ENCODE peak calls at places on chromosomes 1 and 21, in seven cellular contexts. One of them, this sample, is unnamed.

GRCh38 chr1:21801100-21801499 is 11.0 kb upstream of the LDLRAD2 start:
- DNase-seq in SK-N-SH: no peak
- DNase-seq in GM12878: no peak
- DNase-seq in K562: no peak
- DNase-seq in H1: no peak
- DNase-seq in HepG2: no peak
- DNase-seq in HCT116: no peak
- DNase-seq in this sample: no peak

GRCh38 chr1:63920154-63921117 is 146.6 kb downstream of the ROR1 start:
- DNase-seq in K562: peak; percentile 1
- DNase-seq in HCT116: no peak
- DNase-seq in GM12878: no peak
- DNase-seq in HepG2: no peak
- DNase-seq in H1: no peak
- DNase-seq in SK-N-SH: no peak
- DNase-seq in this sample: no peak

GRCh38 chr1:17075470-17076255 is 21.8 kb upstream of the SDHB start:
- DNase-seq in SK-N-SH: no peak
- DNase-seq in H1: peak; percentile 19
- DNase-seq in HCT116: peak; percentile 18
- DNase-seq in HepG2: peak; percentile 37
- DNase-seq in GM12878: no peak
- DNase-seq in K562: peak; percentile 57
- DNase-seq in this sample: no peak

GRCh38 chr1:42165511-42166210 is 1.1 kb upstream of the GUCA2A start:
- DNase-seq in HCT116: peak; percentile 38
- DNase-seq in H1: no peak
- DNase-seq in K562: no peak
- DNase-seq in HepG2: peak; percentile 87
- DNase-seq in GM12878: no peak
- DNase-seq in SK-N-SH: peak; percentile 76
- DNase-seq in this sample: peak; percentile 91

GRCh38 chr1:119367332-119368124 is 1.1 kb upstream of the HAO2 start:
- DNase-seq in K562: peak; percentile 27
- DNase-seq in HCT116: peak; percentile 27
- DNase-seq in GM12878: no peak
- DNase-seq in HepG2: peak; percentile 53
- DNase-seq in SK-N-SH: peak; percentile 35
- DNase-seq in H1: no peak
- DNase-seq in this sample: peak; percentile 21

GRCh38 chr1:13828454-13829151 is 128.6 kb downstream of the PRDM2 start:
- DNase-seq in HCT116: peak; percentile 43
- DNase-seq in SK-N-SH: peak; percentile 67
- DNase-seq in GM12878: no peak
- DNase-seq in H1: peak; percentile 65
- DNase-seq in K562: peak; percentile 64
- DNase-seq in HepG2: peak; percentile 23
- DNase-seq in this sample: no peak

GRCh38 chr1:91846007-91846620 is 39.8 kb downstream of the TGFBR3 start:
- DNase-seq in K562: peak; percentile 62
- DNase-seq in HepG2: peak; percentile 74
- DNase-seq in SK-N-SH: no peak
- DNase-seq in H1: no peak
- DNase-seq in GM12878: no peak
- DNase-seq in HCT116: no peak
- DNase-seq in this sample: peak; percentile 29

GRCh38 chr1:92975551-92976232 is 14.4 kb upstream of the DIPK1A start:
- DNase-seq in HCT116: no peak
- DNase-seq in SK-N-SH: no peak
- DNase-seq in GM12878: peak; percentile 97
- DNase-seq in HepG2: no peak
- DNase-seq in K562: no peak
- DNase-seq in H1: no peak
- DNase-seq in this sample: no peak

GRCh38 chr1:107198581-107198980 is 57.7 kb downstream of the NTNG1 start:
- DNase-seq in K562: no peak
- DNase-seq in HCT116: no peak
- DNase-seq in H1: no peak
- DNase-seq in HepG2: no peak
- DNase-seq in GM12878: no peak
- DNase-seq in SK-N-SH: no peak
- DNase-seq in this sample: no peak

GRCh38 chr1:198125995-198126758 is 30.6 kb upstream of the NEK7 start:
- DNase-seq in H1: no peak
- DNase-seq in GM12878: no peak
- DNase-seq in SK-N-SH: no peak
- DNase-seq in HepG2: peak; percentile 25
- DNase-seq in HCT116: no peak
- DNase-seq in K562: no peak
- DNase-seq in this sample: peak; percentile 72

GRCh38 chr1:213179784-213180183 is 128.7 kb downstream of the RPS6KC1 start:
- DNase-seq in HCT116: no peak
- DNase-seq in SK-N-SH: no peak
- DNase-seq in HepG2: no peak
- DNase-seq in GM12878: no peak
- DNase-seq in K562: no peak
- DNase-seq in H1: no peak
- DNase-seq in this sample: no peak

GRCh38 chr1:198160946-198161614 is 4.3 kb downstream of the NEK7 start:
- DNase-seq in K562: no peak
- DNase-seq in SK-N-SH: no peak
- DNase-seq in H1: no peak
- DNase-seq in GM12878: no peak
- DNase-seq in HepG2: no peak
- DNase-seq in HCT116: no peak
- DNase-seq in this sample: no peak

GRCh38 chr1:86848654-86849053 is 65.3 kb downstream of the SELENOF start:
- DNase-seq in SK-N-SH: no peak
- DNase-seq in GM12878: no peak
- DNase-seq in H1: no peak
- DNase-seq in HepG2: no peak
- DNase-seq in K562: no peak
- DNase-seq in HCT116: no peak
- DNase-seq in this sample: no peak

GRCh38 chr21:46346296-46347202 is 22.6 kb downstream of the PCNT start:
- DNase-seq in HepG2: no peak
- DNase-seq in HCT116: no peak
- DNase-seq in H1: no peak
- DNase-seq in K562: no peak
- DNase-seq in GM12878: no peak
- DNase-seq in SK-N-SH: no peak
- DNase-seq in this sample: no peak

GRCh38 chr1:244552336-244552735 is 91.3 kb downstream of the CATSPERE start:
- DNase-seq in HepG2: peak; percentile 47
- DNase-seq in SK-N-SH: no peak
- DNase-seq in HCT116: no peak
- DNase-seq in H1: no peak
- DNase-seq in K562: no peak
- DNase-seq in GM12878: no peak
- DNase-seq in this sample: peak; percentile 43

GRCh38 chr1:39573736-39574624 is 2.6 kb downstream of the PABPC4 start:
- DNase-seq in HepG2: no peak
- DNase-seq in SK-N-SH: peak; percentile 39
- DNase-seq in GM12878: no peak
- DNase-seq in K562: peak; percentile 48
- DNase-seq in HCT116: no peak
- DNase-seq in H1: no peak
- DNase-seq in this sample: no peak

GRCh38 chr21:24420694-24421093 is 1186.6 kb downstream of the MRPL39 start:
- DNase-seq in SK-N-SH: no peak
- DNase-seq in HepG2: no peak
- DNase-seq in GM12878: no peak
- DNase-seq in K562: no peak
- DNase-seq in HCT116: no peak
- DNase-seq in H1: no peak
- DNase-seq in this sample: no peak

GRCh38 chr1:12172042-12172851 is 5.5 kb downstream of the TNFRSF1B start:
- DNase-seq in HepG2: no peak
- DNase-seq in H1: no peak
- DNase-seq in SK-N-SH: no peak
- DNase-seq in HCT116: no peak
- DNase-seq in GM12878: no peak
- DNase-seq in K562: peak; percentile 36
- DNase-seq in this sample: no peak

GRCh38 chr1:169015464-169015863 is 91.0 kb upstream of the ATP1B1 start:
- DNase-seq in HepG2: no peak
- DNase-seq in SK-N-SH: no peak
- DNase-seq in HCT116: no peak
- DNase-seq in H1: no peak
- DNase-seq in K562: no peak
- DNase-seq in GM12878: no peak
- DNase-seq in this sample: no peak

GRCh38 chr1:204377800-204378608 is 18.3 kb upstream of the PLEKHA6 start:
- DNase-seq in H1: no peak
- DNase-seq in HepG2: peak; percentile 69
- DNase-seq in HCT116: no peak
- DNase-seq in SK-N-SH: peak; percentile 81
- DNase-seq in GM12878: no peak
- DNase-seq in K562: peak; percentile 46
- DNase-seq in this sample: peak; percentile 42

GRCh38 chr1:110535985-110536384 is 17.0 kb upstream of the KCNA10 start:
- DNase-seq in HCT116: no peak
- DNase-seq in H1: no peak
- DNase-seq in SK-N-SH: no peak
- DNase-seq in K562: no peak
- DNase-seq in HepG2: no peak
- DNase-seq in GM12878: no peak
- DNase-seq in this sample: no peak

DNA sequence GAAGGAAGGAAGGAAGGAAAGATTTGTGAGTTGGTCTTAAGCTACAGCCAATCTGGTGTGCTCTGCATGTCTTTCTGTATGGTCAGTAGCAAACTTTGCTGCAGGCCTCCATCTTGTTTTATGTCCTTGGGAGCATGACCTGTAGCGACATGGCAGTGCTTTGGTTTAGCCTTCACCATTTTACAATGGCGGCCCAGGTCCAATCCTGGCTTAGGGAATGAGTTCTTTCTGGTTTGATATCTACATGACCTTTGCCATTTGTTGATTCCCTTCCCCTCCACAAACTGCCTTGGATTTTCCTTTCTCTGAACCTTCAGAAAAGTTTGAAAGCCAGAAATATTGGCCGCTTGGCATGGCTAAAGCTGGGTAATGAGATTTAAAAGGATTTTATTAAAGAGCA is 30.5 kb upstream of the TSPEAR start:
- DNase-seq in GM12878: no peak
- DNase-seq in HepG2: no peak
- DNase-seq in K562: no peak
- DNase-seq in SK-N-SH: no peak
- DNase-seq in HCT116: no peak
- DNase-seq in H1: no peak
- DNase-seq in this sample: no peak
- TF ChIP-seq JUND in GM12878: no peak
- TF ChIP-seq JUND in HepG2: no peak
- TF ChIP-seq JUND in K562: no peak
- TF ChIP-seq JUND in SK-N-SH: no peak
- TF ChIP-seq JUND in HCT116: no peak
- TF ChIP-seq JUND in H1: no peak
- TF ChIP-seq JUND in this sample: no peak

GRCh38 chr1:182861994-182862393 is 22.8 kb downstream of the DHX9 start:
- DNase-seq in SK-N-SH: no peak
- DNase-seq in K562: no peak
- DNase-seq in H1: no peak
- DNase-seq in HepG2: no peak
- DNase-seq in HCT116: no peak
- DNase-seq in GM12878: no peak
- DNase-seq in this sample: no peak
- TF ChIP-seq JUND in SK-N-SH: no peak
- TF ChIP-seq JUND in K562: no peak
- TF ChIP-seq JUND in H1: no peak
- TF ChIP-seq JUND in HepG2: no peak
- TF ChIP-seq JUND in HCT116: no peak
- TF ChIP-seq JUND in GM12878: no peak
- TF ChIP-seq JUND in this sample: no peak

DNA sequence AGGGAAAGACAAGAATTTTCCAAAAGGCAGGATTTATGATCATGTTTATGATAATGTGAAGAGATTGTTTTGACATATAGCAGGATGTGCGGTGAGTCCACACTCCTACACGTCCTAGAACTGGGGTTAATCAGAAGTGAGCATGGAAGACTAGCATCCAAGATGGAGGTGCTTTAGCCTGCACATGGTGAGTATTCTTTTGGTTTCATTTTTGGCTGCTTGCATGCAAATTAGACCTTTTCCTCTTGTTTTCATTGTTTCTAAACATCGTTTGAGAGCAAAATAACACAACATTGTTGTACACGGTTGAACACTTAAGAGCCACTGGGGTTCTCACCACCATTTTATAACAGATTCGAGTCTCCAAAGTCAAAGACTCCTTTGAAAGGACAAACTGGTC is 14.9 kb upstream of the GUK1 start:
- DNase-seq in HepG2: no peak
- DNase-seq in SK-N-SH: no peak
- DNase-seq in K562: no peak
- DNase-seq in GM12878: no peak
- DNase-seq in H1: no peak
- DNase-seq in HCT116: no peak
- DNase-seq in this sample: no peak
- TF ChIP-seq JUND in HepG2: no peak
- TF ChIP-seq JUND in SK-N-SH: no peak
- TF ChIP-seq JUND in K562: peak; percentile 22
- TF ChIP-seq JUND in GM12878: no peak
- TF ChIP-seq JUND in H1: no peak
- TF ChIP-seq JUND in HCT116: no peak
- TF ChIP-seq JUND in this sample: no peak

GRCh38 chr21:15849925-15850324 is 120.1 kb downstream of the USP25 start:
- DNase-seq in H1: no peak
- DNase-seq in HCT116: no peak
- DNase-seq in K562: no peak
- DNase-seq in SK-N-SH: no peak
- DNase-seq in HepG2: no peak
- DNase-seq in GM12878: no peak
- DNase-seq in this sample: no peak

GRCh38 chr21:15850645-15851044 is 120.9 kb downstream of the USP25 start:
- DNase-seq in GM12878: no peak
- DNase-seq in SK-N-SH: no peak
- DNase-seq in K562: no peak
- DNase-seq in H1: no peak
- DNase-seq in HepG2: peak; percentile 1
- DNase-seq in HCT116: no peak
- DNase-seq in this sample: no peak

GRCh38 chr21:15849161-15849560 is 119.4 kb downstream of the USP25 start:
- DNase-seq in H1: no peak
- DNase-seq in K562: no peak
- DNase-seq in SK-N-SH: no peak
- DNase-seq in HCT116: no peak
- DNase-seq in HepG2: no peak
- DNase-seq in GM12878: no peak
- DNase-seq in this sample: no peak

GRCh38 chr21:15853126-15853525 is 123.3 kb downstream of the USP25 start:
- DNase-seq in K562: no peak
- DNase-seq in SK-N-SH: no peak
- DNase-seq in HCT116: no peak
- DNase-seq in H1: no peak
- DNase-seq in GM12878: no peak
- DNase-seq in HepG2: no peak
- DNase-seq in this sample: no peak

DNA sequence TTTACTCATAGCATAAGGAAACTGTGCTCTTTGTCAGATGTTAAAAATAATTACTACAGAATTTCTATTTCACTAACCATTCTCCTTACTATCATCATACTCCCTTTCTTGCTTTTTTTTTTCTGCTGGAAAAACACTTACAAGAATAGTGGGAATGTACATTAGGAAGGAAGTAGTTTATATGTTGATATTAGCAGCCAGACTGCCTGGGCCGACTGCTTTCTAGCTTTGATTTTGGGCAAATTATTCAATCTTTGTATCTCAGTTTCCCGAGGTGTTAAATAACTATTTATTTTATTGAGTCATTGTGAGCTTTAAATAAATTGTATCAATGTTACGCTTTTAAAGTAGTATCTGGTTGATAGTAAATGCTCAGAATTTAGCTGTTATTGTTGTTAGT is 122.4 kb downstream of the USP25 start:
- DNase-seq in GM12878: no peak
- DNase-seq in K562: no peak
- DNase-seq in HepG2: no peak
- DNase-seq in HCT116: no peak
- DNase-seq in H1: no peak
- DNase-seq in SK-N-SH: no peak
- DNase-seq in this sample: no peak
- TF ChIP-seq JUND in GM12878: no peak
- TF ChIP-seq JUND in K562: no peak
- TF ChIP-seq JUND in HepG2: no peak
- TF ChIP-seq JUND in HCT116: no peak
- TF ChIP-seq JUND in H1: no peak
- TF ChIP-seq JUND in SK-N-SH: no peak
- TF ChIP-seq JUND in this sample: no peak